ENCODE peak calls at places on chromosomes 3 and 15, in nine cellular contexts. N, H, X, T, Y, P, G, E and I are unnamed samples.

GRCh38 chr3:53773586-53774368 is 72.4 kb downstream of the CHDH start:
- DNase-seq in N (peak), H (no peak), X (peak), T (no peak), Y (no peak), P (no peak), G (no peak), E (peak), I (no peak)

GRCh38 chr3:187017511-187018230 is 87.3 kb downstream of the ST6GAL1 start:
- DNase-seq in N (no peak), H (no peak), X (no peak), T (no peak), Y (no peak), P (no peak), G (no peak), E (no peak), I (no peak)

GRCh38 chr3:52498134-52499054 is 3.3 kb downstream of the STAB1 start:
- DNase-seq in N (peak), H (no peak), X (peak), T (no peak), Y (no peak), P (no peak), G (no peak), E (no peak), I (no peak)

GRCh38 chr3:11768604-11769003 is 78.1 kb downstream of the TAMM41 start:
- DNase-seq in N (no peak), H (no peak), X (no peak), T (no peak), Y (no peak), P (no peak), G (no peak), E (no peak), I (no peak)

GRCh38 chr15:87362531-87362930 is 894.0 kb downstream of the NTRK3 start:
- DNase-seq in N (peak), H (no peak), X (no peak), T (no peak), Y (no peak), P (no peak), G (peak), E (no peak), I (no peak)

GRCh38 chr3:133408961-133409360 is 9.1 kb downstream of the BFSP2 start:
- DNase-seq in N (peak), H (no peak), X (no peak), T (no peak), Y (no peak), P (no peak), G (no peak), E (no peak), I (no peak)

GRCh38 chr3:133943639-133944131 is 48.0 kb upstream of the RAB6B start:
- DNase-seq in N (peak), H (no peak), X (peak), T (no peak), Y (no peak), P (no peak), G (peak), E (no peak), I (peak)

GRCh38 chr3:112089956-112090898 is 4.0 kb downstream of the C3orf52 start:
- DNase-seq in N (no peak), H (peak), X (peak), T (no peak), Y (no peak), P (peak), G (no peak), E (no peak), I (no peak)

DNA sequence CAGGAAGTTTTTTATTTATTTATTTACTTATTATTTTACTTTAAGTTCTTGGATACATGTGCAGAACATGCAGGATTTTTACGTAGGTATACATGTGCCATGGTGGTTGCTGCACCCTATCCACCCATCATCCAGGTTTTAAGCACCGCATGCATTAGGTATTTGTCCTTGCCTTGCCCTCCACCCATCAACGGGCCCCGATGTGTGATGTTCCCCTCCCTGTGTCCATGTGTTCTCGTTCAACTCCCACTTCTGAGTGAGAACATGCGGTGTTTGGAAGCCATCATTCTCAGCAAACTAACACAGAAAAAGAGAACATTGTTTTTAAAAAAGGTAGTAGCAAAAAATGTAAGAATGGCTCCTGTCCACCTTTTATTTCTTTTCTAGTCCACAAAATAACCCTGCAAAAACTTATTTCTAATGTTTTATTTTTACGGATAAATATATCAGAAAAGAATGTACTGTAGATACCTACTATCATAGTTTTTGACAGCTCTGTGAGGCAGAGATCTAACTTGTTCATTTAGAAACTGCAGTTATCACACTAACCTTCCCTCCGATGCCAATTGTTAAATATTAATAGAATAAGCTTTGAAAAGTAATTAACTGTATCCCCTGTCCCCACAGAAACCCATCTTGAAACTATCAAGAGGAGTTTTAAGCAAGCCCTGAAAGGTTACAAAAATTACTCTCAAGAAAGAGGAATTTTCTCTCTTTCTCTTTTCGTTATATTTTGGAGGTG is 189.2 kb downstream of the LPP start:
- DNase-seq in N (no peak), H (no peak), X (no peak), T (no peak), Y (no peak), P (no peak), G (no peak), E (no peak), I (no peak)
- TF ChIP-seq EZH2phosphoT487 in N (no peak), H (no peak), X (no peak), T (no peak), Y (no peak), P (no peak), G (no peak), E (no peak), I (no peak)

GRCh38 chr3:189646902-189647542 is 15.8 kb downstream of the TP63 start:
- DNase-seq in N (no peak), H (no peak), X (no peak), T (no peak), Y (no peak), P (no peak), G (no peak), E (no peak), I (no peak)
- TF ChIP-seq EZH2phosphoT487 in N (no peak), H (no peak), X (no peak), T (no peak), Y (no peak), P (no peak), G (no peak), E (no peak), I (no peak)

DNA sequence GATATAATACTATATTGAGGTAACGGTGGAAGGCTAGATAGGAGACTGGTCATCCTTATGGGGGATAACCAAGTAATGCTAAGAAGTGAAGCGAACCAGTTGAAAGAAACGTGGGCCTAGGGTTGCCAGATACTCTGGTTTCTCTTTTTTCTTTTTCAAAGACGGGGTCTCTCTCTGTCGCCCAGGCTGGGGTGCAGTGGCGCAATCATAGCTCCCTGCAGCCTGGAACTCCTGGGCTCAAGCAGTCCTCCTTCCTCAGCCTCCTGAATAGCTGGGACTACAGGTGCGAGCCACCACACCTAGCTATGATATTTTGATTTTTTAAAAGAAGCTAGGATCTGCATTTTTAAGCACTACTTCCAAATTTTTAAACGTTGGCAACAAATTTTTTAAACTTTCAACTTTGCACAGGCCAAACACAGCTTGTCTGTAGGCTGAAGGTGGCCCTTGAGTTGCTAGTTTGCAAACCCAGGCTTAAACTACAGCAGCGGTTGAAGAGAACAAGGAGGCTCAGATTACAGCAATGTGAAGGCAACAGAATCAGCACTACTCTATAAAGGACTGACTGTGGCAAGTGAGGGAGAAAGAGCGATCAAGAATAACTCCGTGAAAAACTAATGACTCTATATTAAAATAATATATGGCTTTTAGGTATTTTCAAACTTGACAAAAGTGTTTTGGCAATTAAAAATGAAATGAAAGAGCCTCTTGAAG is 1.2 kb upstream of the RUBCN start:
- DNase-seq in N (no peak), H (no peak), X (no peak), T (no peak), Y (no peak), P (no peak), G (no peak), E (no peak), I (no peak)
- TF ChIP-seq EZH2phosphoT487 in N (no peak), H (no peak), X (no peak), T (no peak), Y (no peak), P (no peak), G (no peak), E (no peak), I (no peak)

DNA sequence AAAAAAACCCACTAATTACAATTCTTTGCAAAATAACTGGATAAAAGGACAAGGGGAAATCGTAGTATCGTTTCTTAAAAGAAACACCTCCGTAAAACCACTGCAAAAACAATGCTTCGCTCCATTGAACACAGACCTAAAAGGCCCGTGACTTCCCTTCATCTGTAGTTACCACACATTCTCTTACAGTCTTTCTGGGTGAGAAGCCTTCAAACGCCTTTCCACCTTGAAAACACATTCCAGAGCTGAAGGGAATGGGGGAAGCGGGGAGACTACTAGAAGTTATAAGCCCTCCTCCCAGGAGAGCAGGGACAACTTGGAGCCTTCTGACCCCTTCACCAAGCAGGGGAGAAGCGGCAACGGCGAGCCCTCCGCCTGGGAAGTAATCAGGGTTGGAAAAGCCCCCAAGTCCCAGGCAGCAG is 544 bp downstream of the SECISBP2L start:
- DNase-seq in N (peak), H (peak), X (peak), T (peak), Y (peak), P (peak), G (peak), E (no peak), I (no peak)
- TF ChIP-seq EZH2phosphoT487 in N (no peak), H (no peak), X (no peak), T (no peak), Y (no peak), P (no peak), G (no peak), E (no peak), I (no peak)

GRCh38 chr3:146550743-146551510 is 6.5 kb upstream of the PLSCR1 start:
- DNase-seq in N (peak), H (no peak), X (peak), T (no peak), Y (no peak), P (no peak), G (peak), E (no peak), I (peak)
- TF ChIP-seq EZH2phosphoT487 in N (no peak), H (no peak), X (no peak), T (no peak), Y (no peak), P (no peak), G (no peak), E (no peak), I (no peak)

DNA sequence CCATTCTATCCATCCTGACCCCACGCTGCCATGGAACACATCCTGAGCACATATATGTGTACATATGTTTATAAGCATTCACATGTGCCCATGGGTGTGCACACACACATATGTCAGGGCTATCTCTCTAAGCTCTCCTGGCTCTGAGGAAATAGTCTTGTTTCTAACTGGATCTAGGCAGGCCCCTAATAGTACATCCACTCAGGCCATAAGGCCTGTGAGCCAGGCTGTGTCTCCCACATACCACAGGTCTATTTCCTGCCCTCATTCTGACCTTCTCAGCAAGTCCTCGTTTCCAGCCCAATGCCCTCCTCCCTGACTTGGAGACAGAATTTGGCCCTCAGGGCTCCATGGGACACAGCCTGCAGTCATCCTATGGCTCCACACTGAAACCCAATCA is 284.8 kb upstream of the CTNNB1 start:
- DNase-seq in N (no peak), H (no peak), X (no peak), T (no peak), Y (no peak), P (no peak), G (no peak), E (no peak), I (no peak)
- TF ChIP-seq EZH2phosphoT487 in N (no peak), H (no peak), X (no peak), T (no peak), Y (no peak), P (no peak), G (no peak), E (no peak), I (no peak)

GRCh38 chr3:15998896-15999295 is 175.6 kb upstream of the GALNT15 start:
- DNase-seq in N (no peak), H (no peak), X (no peak), T (no peak), Y (no peak), P (no peak), G (no peak), E (no peak), I (no peak)

GRCh38 chr3:15997274-15997943 is 177.1 kb upstream of the GALNT15 start:
- DNase-seq in N (peak), H (peak), X (no peak), T (no peak), Y (no peak), P (no peak), G (no peak), E (no peak), I (no peak)
- TF ChIP-seq EZH2phosphoT487 in N (no peak), H (no peak), X (no peak), T (no peak), Y (no peak), P (no peak), G (no peak), E (no peak), I (no peak)

GRCh38 chr3:14440531-14441239 is 38.3 kb downstream of the SLC6A6 start:
- DNase-seq in N (no peak), H (no peak), X (peak), T (peak), Y (peak), P (no peak), G (peak), E (peak), I (no peak)
- TF ChIP-seq EZH2phosphoT487 in N (no peak), H (no peak), X (no peak), T (no peak), Y (no peak), P (no peak), G (no peak), E (no peak), I (no peak)